ENCODE peak calls at places on chromosomes 12 and 14, in five cellular contexts. V is neural progenitor cell, X is GM23338, A is SK-N-SH, F is MM.1S. W is an unnamed sample. For H3F3A, the result is how much of the 10 kb centered on the place peaks cover.

GRCh38 chr14:99677231-99677891 is 6.7 kb upstream of the CYP46A1 start:
- DNase-seq in X (no peak), A (no peak), F (no peak), V (no peak), W (no peak)

GRCh38 chr14:96297000-96297399 is 41.0 kb downstream of the BDKRB1 start:
- DNase-seq in X (peak), F (peak), V (no peak), A (peak), W (peak)

GRCh38 chr12:2959194-2959507 is at the start of gene TEAD4:
- DNase-seq in X (peak), F (peak), A (peak), V (peak), W (peak)

GRCh38 chr12:24418157-24418556 is 468.7 kb upstream of the SOX5 start:
- DNase-seq in X (no peak), V (no peak), F (no peak), A (no peak), W (no peak)

GRCh38 chr12:42588981-42589464 is 523 bp downstream of the PRICKLE1 start:
- DNase-seq in A (peak), X (peak), F (no peak), V (peak), W (peak)

GRCh38 chr12:108850854-108851573 is 6.4 kb downstream of the SSH1 start:
- DNase-seq in F (no peak), A (peak), V (no peak), X (no peak), W (no peak)

GRCh38 chr12:112170971-112171596 is 45.7 kb downstream of the TRAFD1 start:
- DNase-seq in F (no peak), A (no peak), V (no peak), X (no peak), W (no peak)

GRCh38 chr14:64971890-64972785 is at the start of gene RAB15:
- DNase-seq in F (no peak), A (peak), V (peak), X (peak), W (peak)

GRCh38 chr14:78164226-78164853 is 5.8 kb upstream of the NRXN3 start:
- DNase-seq in V (peak), A (peak), F (no peak), X (peak), W (peak)

GRCh38 chr14:47785041-47785440 is 109.6 kb upstream of the MDGA2 start:
- DNase-seq in F (no peak), V (no peak), X (no peak), A (no peak), W (no peak)

GRCh38 chr14:101813171-101813759 is 51.8 kb downstream of the PPP2R5C start:
- DNase-seq in A (no peak), F (no peak), V (no peak), X (no peak), W (no peak)

GRCh38 chr14:101817511-101818001 is 56.0 kb downstream of the PPP2R5C start:
- DNase-seq in F (no peak), A (no peak), V (no peak), X (no peak), W (no peak)

GRCh38 chr14:101813833-101814232 is 52.3 kb downstream of the PPP2R5C start:
- DNase-seq in F (no peak), V (no peak), X (no peak), A (no peak), W (no peak)

GRCh38 chr14:101815994-101816393 is 54.5 kb downstream of the PPP2R5C start:
- DNase-seq in F (no peak), V (no peak), A (no peak), X (no peak), W (no peak)

GRCh38 chr14:101814869-101815268 is 53.4 kb downstream of the PPP2R5C start:
- DNase-seq in F (no peak), A (no peak), V (no peak), X (no peak), W (no peak)
- H3F3A ChIP-seq in F (under half), A (under half), V (under half), X (under half), W (under half)

DNA sequence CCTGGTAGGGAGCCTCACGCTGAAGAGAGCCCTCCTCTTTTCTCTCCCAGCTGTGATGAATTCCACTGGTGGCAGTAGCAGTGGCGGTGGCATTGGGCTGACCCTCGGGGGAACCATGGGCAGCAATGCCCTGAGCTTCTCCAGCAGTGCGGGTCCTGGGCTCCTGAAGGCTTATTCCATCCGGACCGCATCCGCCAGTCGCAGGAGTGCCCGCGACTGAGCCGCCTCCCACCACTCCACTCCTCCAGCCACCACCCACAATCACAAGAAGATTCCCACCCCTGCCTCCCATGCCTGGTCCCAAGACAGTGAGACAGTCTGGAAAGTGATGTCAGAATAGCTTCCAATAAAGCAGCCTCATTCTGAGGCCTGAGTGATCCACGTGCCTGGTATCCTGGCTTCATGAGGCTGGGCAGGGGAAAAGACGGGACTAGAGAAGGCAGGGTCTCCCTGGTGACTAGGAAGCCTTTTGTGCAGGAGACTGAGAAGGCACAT is 15.5 kb downstream of the KRT7 start:
- DNase-seq in V (no peak), A (no peak), F (no peak), X (no peak), W (no peak)
- H3F3A ChIP-seq in V (under half), A (under half), F (under half), X (under half), W (under half)

GRCh38 chr14:50000215-50001145 is 107.6 kb downstream of the ARF6 start:
- DNase-seq in X (peak), A (peak), F (peak), V (peak), W (peak)

GRCh38 chr14:50001146-50001998 is 108.5 kb downstream of the ARF6 start:
- DNase-seq in X (peak), F (peak), A (no peak), V (no peak), W (peak)

GRCh38 chr14:49999826-50000214 is 106.9 kb downstream of the ARF6 start:
- DNase-seq in V (no peak), F (no peak), A (no peak), X (no peak), W (no peak)

GRCh38 chr14:49997991-49998390 is 105.1 kb downstream of the ARF6 start:
- DNase-seq in V (no peak), A (no peak), F (no peak), X (no peak), W (no peak)

GRCh38 chr14:49999216-49999761 is 106.4 kb downstream of the ARF6 start:
- DNase-seq in F (peak), A (peak), X (no peak), V (no peak), W (peak)
- H3F3A ChIP-seq in F (under half), A (under half), X (under half), V (under half), W (under half)

DNA sequence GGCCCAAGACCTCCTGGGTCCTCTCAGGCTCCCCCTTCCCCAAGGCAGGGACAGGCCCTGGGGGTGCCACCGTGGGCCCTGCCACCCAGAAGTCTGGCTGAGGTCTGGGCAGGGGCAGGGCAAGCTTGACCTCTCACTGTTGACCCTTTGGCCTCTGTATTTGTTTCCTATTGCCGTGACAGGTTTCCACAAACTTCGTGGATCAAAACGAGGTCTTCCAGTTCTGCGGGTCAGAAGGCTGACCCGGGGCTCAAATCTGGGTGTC is 12.7 kb downstream of the TNFAIP2 start:
- DNase-seq in F (no peak), X (no peak), A (no peak), V (no peak), W (no peak)
- H3F3A ChIP-seq in F (under half), X (under half), A (under half), V (under half), W (under half)

DNA sequence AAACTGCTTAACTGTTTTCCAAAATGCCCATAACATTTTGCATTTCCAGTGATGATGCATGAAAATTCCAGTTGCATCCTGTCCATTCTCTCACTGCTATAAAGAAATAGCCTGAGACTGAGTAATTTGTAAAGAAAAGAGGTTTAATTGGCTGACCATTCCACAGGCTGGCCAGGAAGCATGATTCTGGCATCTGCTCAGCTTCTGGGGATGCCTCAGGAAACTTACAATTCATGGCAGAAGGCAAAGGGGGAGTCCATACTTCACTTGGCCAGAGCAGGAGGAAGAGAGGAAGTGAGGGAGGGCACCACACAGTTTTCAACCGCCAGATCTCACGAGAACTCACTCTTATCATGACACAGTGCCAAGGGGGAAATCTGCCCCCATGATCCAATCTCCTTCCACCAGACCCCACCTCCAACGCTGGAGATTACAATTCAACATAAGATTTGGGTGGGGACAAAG is 18.2 kb upstream of the CLEC2D start:
- DNase-seq in A (no peak), F (no peak), X (no peak), V (no peak), W (peak)
- H3F3A ChIP-seq in A (under half), F (under half), X (under half), V (under half), W (under half)

DNA sequence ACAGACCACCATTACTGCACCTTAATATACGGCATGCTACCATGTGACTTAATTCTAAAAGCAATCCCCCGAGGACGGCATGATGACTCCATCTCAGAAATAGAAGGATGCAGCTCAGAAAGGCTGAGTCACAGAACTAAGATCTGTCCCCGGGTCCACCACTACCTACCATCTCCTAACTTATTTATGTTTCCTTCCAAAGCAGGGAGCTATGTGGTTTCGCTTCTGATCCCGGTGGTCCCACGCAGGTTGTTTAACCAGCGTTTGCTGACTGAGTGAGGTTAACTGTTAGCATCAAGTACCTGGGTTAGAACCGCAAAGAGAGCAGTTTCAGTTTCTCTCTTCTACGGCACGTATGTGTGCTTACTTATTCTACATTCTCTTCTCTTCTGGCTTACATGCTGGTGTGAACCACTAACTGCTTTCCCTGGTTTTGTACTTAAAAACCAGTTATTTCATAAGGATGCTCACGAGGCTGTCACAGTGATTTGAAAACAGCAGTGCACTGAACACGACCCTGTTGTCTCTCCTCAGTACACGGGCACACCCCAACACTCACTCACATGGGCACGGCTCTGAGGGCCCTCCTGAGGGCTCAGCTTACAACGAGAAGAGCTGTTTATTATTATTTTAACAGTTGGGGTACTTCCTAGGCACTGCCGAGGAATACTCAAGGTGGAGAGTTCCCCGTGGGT is 66.7 kb downstream of the CCDC88C start:
- DNase-seq in F (peak), V (no peak), A (no peak), X (no peak), W (no peak)
- H3F3A ChIP-seq in F (half or more), V (under half), A (under half), X (under half), W (under half)

DNA sequence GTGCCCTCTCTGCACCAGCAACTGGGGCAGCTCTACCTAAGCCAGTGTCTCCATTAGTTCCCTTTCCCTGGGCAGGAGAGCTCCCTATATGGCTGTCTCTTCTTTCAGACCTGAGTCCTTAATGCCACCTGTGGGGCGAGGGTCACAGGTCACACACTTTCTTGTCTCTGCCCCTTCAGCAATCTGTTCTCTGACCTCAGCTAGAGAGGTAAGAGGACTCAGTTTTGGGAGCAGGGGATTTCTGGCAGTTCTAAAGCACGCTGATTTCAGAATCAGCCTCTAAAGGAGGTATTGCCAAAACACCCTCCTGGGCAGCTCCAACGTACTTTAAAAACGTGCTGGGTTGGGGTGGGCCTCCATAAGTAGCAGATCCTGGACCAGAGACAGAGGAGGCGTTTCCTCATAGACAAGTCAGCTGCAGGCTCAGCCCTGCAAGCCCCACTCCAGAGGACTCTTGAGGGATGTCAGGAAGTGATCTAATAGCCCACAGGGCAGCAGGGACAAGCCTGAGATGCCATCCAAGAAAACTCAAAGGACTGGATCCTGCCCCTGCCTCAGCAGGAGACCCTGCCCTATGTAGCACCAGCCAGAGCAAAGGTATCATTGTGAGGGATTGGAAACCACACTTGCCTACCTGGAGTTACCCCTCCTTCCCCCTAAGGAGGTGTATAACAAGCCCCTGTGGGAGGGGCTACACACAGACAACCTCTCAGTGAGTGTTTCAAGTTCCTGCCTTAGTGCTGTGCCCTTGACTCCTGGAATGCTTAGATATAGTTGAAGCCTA is 8.6 kb downstream of the CTDSP2 start:
- DNase-seq in V (peak), A (no peak), F (no peak), X (peak), W (peak)
- H3F3A ChIP-seq in V (half or more), A (under half), F (half or more), X (under half), W (under half)

GRCh38 chr12:124372831-124373230 is 77.9 kb downstream of the RFLNA start:
- DNase-seq in A (no peak), F (no peak), V (no peak), X (no peak), W (no peak)
- H3F3A ChIP-seq in A (under half), F (under half), V (under half), X (under half), W (under half)

W was measured in PC-3.